ENCODE peak calls at places on chromosome 17, in ten cellular contexts. S is ascending aorta; G is CD4-positive, CD25-positive, alpha-beta regulatory T cell; J is adrenal gland; M is tibial artery; Y is astrocyte; L is heart left ventricle; Z is breast epithelium; D is heart right ventricle; N is cardiac muscle cell. Q is an unnamed sample. For H3K36me3, the result is how much of the 10 kb centered on the place peaks cover.

GRCh38 chr17:61303334-61304096 is 96.1 kb upstream of the TBX2 start:
- DNase-seq in S (no peak), G (no peak), J (no peak), M (no peak), Y (no peak), L (no peak), Z (no peak), D (no peak), N (peak), Q (peak)

GRCh38 chr17:52025231-52025630 is 133.3 kb downstream of the CA10 start:
- DNase-seq in S (no peak), G (no peak), J (no peak), M (no peak), Y (peak), L (no peak), Z (no peak), D (no peak), N (no peak), Q (no peak)

GRCh38 chr17:13582776-13583414 is 18.8 kb downstream of the HS3ST3A1 start:
- DNase-seq in S (no peak), G (no peak), J (no peak), M (no peak), Y (peak), L (no peak), Z (no peak), D (no peak), N (no peak), Q (no peak)

GRCh38 chr17:73542323-73542722 is 101.9 kb downstream of the SDK2 start:
- DNase-seq in S (no peak), G (no peak), J (no peak), M (no peak), Y (no peak), L (no peak), Z (no peak), D (no peak), N (no peak), Q (no peak)

GRCh38 chr17:44664867-44665266 is 8.6 kb downstream of the MEIOC start:
- DNase-seq in S (no peak), G (no peak), J (no peak), M (no peak), Y (no peak), L (no peak), Z (no peak), D (no peak), N (no peak), Q (no peak)

GRCh38 chr17:44556854-44557606 is at the start of gene FZD2:
- DNase-seq in S (peak), G (no peak), J (peak), M (peak), Y (peak), L (peak), Z (peak), D (peak), N (peak), Q (peak)

GRCh38 chr17:49861150-49861884 is 13.4 kb upstream of the TAC4 start:
- DNase-seq in S (no peak), G (peak), J (no peak), M (no peak), Y (no peak), L (no peak), Z (no peak), D (peak), N (peak), Q (peak)

GRCh38 chr17:61202564-61202963 is 197.1 kb upstream of the TBX2 start:
- DNase-seq in S (no peak), G (no peak), J (no peak), M (no peak), Y (peak), L (no peak), Z (no peak), D (no peak), N (no peak), Q (no peak)

GRCh38 chr17:77349976-77350830 is 209.4 kb downstream of the SEC14L1 start:
- DNase-seq in S (no peak), G (no peak), J (peak), M (no peak), Y (peak), L (peak), Z (peak), D (peak), N (peak), Q (no peak)

GRCh38 chr17:37048806-37049205 is 100.1 kb downstream of the AATF start:
- DNase-seq in S (no peak), G (no peak), J (no peak), M (no peak), Y (no peak), L (no peak), Z (no peak), D (no peak), N (no peak), Q (peak)

GRCh38 chr17:75270218-75270965 is 639 bp downstream of the MIF4GD start:
- DNase-seq in S (no peak), G (no peak), J (peak), M (peak), Y (peak), L (peak), Z (peak), D (peak), N (peak), Q (peak)

GRCh38 chr17:16269658-16270057 is 52.6 kb downstream of the PIGL start:
- DNase-seq in S (no peak), G (no peak), J (no peak), M (no peak), Y (peak), L (no peak), Z (no peak), D (no peak), N (peak), Q (no peak)

GRCh38 chr17:80384078-80384960 is 30.6 kb upstream of the ENDOV start:
- DNase-seq in S (no peak), G (no peak), J (no peak), M (no peak), Y (no peak), L (no peak), Z (no peak), D (no peak), N (no peak), Q (no peak)

GRCh38 chr17:44952946-44953475 is 5.4 kb upstream of the KIF18B start:
- DNase-seq in S (no peak), G (no peak), J (no peak), M (peak), Y (no peak), L (no peak), Z (peak), D (no peak), N (no peak), Q (no peak)

DNA sequence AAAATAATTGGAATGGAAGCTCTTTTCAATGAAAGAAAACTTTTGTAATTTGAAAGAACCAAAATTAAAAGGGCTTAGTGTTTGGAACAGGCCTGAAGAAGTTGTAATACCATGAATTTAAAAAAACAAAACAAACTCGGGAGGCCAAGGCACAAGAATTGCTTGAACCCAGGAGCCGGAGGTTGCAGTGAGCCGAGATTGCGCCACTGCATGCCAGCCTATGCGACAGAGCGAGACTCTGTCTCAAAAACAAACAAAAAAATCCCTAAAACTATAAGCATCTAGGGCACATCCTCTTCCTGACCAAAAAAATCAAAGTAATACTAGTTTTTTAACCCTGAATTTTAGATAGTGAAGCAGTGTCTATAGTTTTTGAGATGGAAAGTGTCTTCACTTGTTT is 12.7 kb downstream of the CLTC start:
- DNase-seq in S (no peak), G (no peak), J (no peak), M (no peak), Y (no peak), L (no peak), Z (no peak), D (no peak), N (no peak), Q (no peak)
- H3K36me3 ChIP-seq in S (under half), G (under half), J (under half), M (under half), Y (under half), L (under half), Z (under half), D (under half), N (under half), Q (under half)

GRCh38 chr17:9230346-9230745 is 209.0 kb downstream of the NTN1 start:
- DNase-seq in S (no peak), G (no peak), J (no peak), M (no peak), Y (peak), L (no peak), Z (no peak), D (no peak), N (no peak), Q (no peak)

GRCh38 chr17:9227819-9228407 is 206.6 kb downstream of the NTN1 start:
- DNase-seq in S (no peak), G (no peak), J (no peak), M (no peak), Y (no peak), L (no peak), Z (no peak), D (no peak), N (no peak), Q (no peak)

GRCh38 chr17:9229826-9230201 is 208.5 kb downstream of the NTN1 start:
- DNase-seq in S (no peak), G (no peak), J (no peak), M (no peak), Y (no peak), L (no peak), Z (no peak), D (no peak), N (no peak), Q (no peak)

GRCh38 chr17:9229160-9229825 is 208.0 kb downstream of the NTN1 start:
- DNase-seq in S (no peak), G (no peak), J (no peak), M (no peak), Y (no peak), L (no peak), Z (no peak), D (no peak), N (no peak), Q (no peak)

GRCh38 chr17:9228408-9229159 is 207.3 kb downstream of the NTN1 start:
- DNase-seq in S (no peak), G (no peak), J (peak), M (no peak), Y (peak), L (no peak), Z (no peak), D (no peak), N (peak), Q (no peak)
- H3K4me3 ChIP-seq in S (no peak), G (no peak), J (no peak), M (no peak), Y (no peak), L (no peak), Z (no peak), D (no peak), N (no peak), Q (no peak)

GRCh38 chr17:64067642-64068041 is 47.2 kb upstream of the ICAM2 start:
- DNase-seq in S (no peak), G (no peak), J (no peak), M (no peak), Y (peak), L (no peak), Z (no peak), D (no peak), N (no peak), Q (no peak)

GRCh38 chr17:64071111-64071510 is 50.7 kb upstream of the ICAM2 start:
- DNase-seq in S (no peak), G (no peak), J (no peak), M (no peak), Y (no peak), L (no peak), Z (no peak), D (no peak), N (no peak), Q (no peak)

GRCh38 chr17:64069143-64069542 is 48.7 kb upstream of the ICAM2 start:
- DNase-seq in S (no peak), G (no peak), J (no peak), M (no peak), Y (no peak), L (no peak), Z (no peak), D (no peak), N (no peak), Q (no peak)

GRCh38 chr17:64066709-64067108 is 46.3 kb upstream of the ICAM2 start:
- DNase-seq in S (no peak), G (no peak), J (no peak), M (no peak), Y (no peak), L (no peak), Z (no peak), D (no peak), N (no peak), Q (peak)

GRCh38 chr17:64070213-64070612 is 49.8 kb upstream of the ICAM2 start:
- DNase-seq in S (no peak), G (no peak), J (no peak), M (no peak), Y (no peak), L (no peak), Z (no peak), D (no peak), N (no peak), Q (no peak)
- H3K36me3 ChIP-seq in S (half or more), G (half or more), J (half or more), M (half or more), Y (under half), L (under half), Z (under half), D (half or more), N (under half), Q (under half)

DNA sequence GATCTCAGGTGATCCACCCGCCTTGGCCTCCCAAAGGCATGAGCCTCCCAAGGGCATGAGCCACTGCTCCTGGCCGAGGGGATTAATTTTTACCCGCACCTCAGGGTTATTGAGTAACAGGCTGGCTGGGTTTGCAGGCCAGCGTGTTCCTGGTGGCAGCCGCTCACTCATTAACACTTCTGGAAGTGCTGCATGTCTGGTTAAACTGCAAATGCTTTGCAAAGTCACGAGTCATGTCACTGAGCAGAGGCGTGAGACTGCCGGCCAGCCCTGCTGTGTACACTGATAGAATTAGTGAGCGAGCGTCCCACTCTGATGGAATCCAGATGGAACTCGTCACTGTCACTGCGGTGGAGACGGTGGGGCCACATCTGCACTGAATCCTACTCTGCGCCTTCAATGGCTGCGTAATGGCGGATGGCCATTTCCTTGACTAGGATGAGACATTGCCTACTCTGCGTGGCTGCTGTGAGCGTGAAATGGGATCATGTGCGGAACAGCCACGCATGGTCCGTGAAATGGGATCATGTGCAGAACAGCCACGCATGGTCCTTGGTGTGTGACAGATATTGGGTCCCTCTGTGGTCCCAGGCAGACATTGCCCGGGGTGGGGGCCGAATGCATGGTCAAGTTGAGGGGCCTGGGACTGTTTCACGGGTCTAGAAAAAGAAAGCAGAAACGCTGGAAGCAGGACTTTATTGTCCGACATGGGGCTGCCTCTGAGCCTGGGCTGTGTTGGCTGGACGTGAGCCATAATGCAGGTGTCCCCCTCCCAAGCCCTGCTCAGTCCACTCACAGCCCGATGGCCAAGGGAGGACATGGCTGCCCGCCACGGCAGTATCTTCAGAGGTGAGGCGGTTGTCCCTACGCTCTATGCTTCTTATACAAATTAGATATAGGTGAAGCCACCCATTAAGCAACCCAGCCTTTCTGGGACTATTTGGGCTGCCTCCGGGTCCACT is 740 bp upstream of the SLC5A10 start:
- DNase-seq in S (no peak), G (no peak), J (no peak), M (no peak), Y (no peak), L (peak), Z (no peak), D (no peak), N (no peak), Q (no peak)
- H3K4me3 ChIP-seq in S (no peak), G (no peak), J (no peak), M (no peak), Y (no peak), L (no peak), Z (no peak), D (no peak), N (no peak), Q (no peak)

GRCh38 chr17:1442187-1442586 is 13.8 kb downstream of the CRK start:
- DNase-seq in S (no peak), G (no peak), J (no peak), M (no peak), Y (no peak), L (no peak), Z (no peak), D (no peak), N (no peak), Q (no peak)

GRCh38 chr17:1446201-1446600 is 9.8 kb downstream of the CRK start:
- DNase-seq in S (no peak), G (no peak), J (no peak), M (no peak), Y (no peak), L (no peak), Z (no peak), D (no peak), N (no peak), Q (no peak)

GRCh38 chr17:1435326-1435725 is 20.7 kb downstream of the CRK start:
- DNase-seq in S (no peak), G (no peak), J (peak), M (no peak), Y (no peak), L (no peak), Z (no peak), D (no peak), N (no peak), Q (no peak)

GRCh38 chr17:1438593-1439083 is 17.4 kb downstream of the CRK start:
- DNase-seq in S (no peak), G (no peak), J (peak), M (no peak), Y (peak), L (no peak), Z (no peak), D (no peak), N (peak), Q (no peak)

DNA sequence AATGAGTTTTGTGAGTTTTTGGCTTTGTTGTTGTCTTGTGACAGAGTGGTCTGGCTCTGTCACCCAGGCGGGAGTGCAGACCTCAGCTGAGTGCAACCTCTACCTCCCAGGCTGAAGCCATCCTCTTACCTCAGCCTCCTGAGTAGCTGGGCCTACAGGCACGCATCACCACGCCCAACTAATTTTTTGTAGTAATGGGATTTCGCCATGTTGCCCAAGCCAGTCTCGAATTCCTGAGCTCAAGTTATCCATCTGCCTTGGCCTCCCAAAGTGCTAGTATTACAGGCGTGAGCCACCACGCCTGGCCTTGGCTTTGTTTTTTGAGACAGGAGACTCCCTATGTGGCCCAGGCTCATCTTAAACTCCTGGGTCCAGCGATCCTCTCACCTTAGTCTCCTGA is 15.1 kb downstream of the CRK start:
- DNase-seq in S (no peak), G (no peak), J (no peak), M (no peak), Y (no peak), L (no peak), Z (no peak), D (no peak), N (no peak), Q (no peak)
- H3K36me3 ChIP-seq in S (under half), G (under half), J (under half), M (under half), Y (under half), L (under half), Z (under half), D (under half), N (under half), Q (under half)

DNA sequence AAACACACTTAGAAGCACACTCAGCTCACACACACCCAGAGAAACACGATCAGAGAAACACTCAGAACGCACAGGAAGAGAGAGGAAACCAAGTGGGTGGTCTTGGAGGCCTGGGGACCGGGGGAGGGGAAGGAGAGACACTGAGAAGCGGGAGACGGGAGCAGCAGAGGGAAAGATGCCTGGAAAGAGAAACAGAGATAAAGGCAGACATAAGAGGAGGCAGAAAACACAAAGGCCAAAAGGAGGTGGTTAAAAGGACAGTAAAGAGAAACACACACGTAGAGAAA is 1.3 kb downstream of the TMEM98 start:
- DNase-seq in S (no peak), G (no peak), J (no peak), M (no peak), Y (no peak), L (no peak), Z (no peak), D (no peak), N (peak), Q (no peak)
- H3K4me3 ChIP-seq in S (peak), G (no peak), J (peak), M (peak), Y (peak), L (peak), Z (peak), D (peak), N (peak), Q (no peak)

GRCh38 chr17:40914456-40914855 is 23.0 kb downstream of the KRT23 start:
- DNase-seq in S (no peak), G (no peak), J (no peak), M (no peak), Y (no peak), L (no peak), Z (no peak), D (no peak), N (no peak), Q (no peak)

GRCh38 chr17:40915199-40915661 is 22.2 kb downstream of the KRT23 start:
- DNase-seq in S (no peak), G (no peak), J (no peak), M (no peak), Y (peak), L (no peak), Z (no peak), D (no peak), N (peak), Q (no peak)

GRCh38 chr17:40910441-40910841 is 25.4 kb upstream of the KRT20 start:
- DNase-seq in S (no peak), G (no peak), J (no peak), M (no peak), Y (peak), L (no peak), Z (no peak), D (no peak), N (peak), Q (no peak)

GRCh38 chr17:40909755-40910154 is 24.7 kb upstream of the KRT20 start:
- DNase-seq in S (no peak), G (no peak), J (no peak), M (no peak), Y (peak), L (no peak), Z (no peak), D (no peak), N (peak), Q (no peak)

GRCh38 chr17:40912506-40913220 is 24.8 kb downstream of the KRT23 start:
- DNase-seq in S (no peak), G (no peak), J (no peak), M (no peak), Y (no peak), L (no peak), Z (no peak), D (no peak), N (no peak), Q (no peak)
- H3K36me3 ChIP-seq in S (under half), G (under half), J (under half), M (under half), Y (under half), L (under half), Z (under half), D (under half), N (under half), Q (under half)